ENCODE peak calls at places on chromosome 4, in four cellular contexts. One of them, this sample, is unnamed.

GRCh38 chr4:86496094-86497060 is 97.7 kb upstream of the PTPN13 start:
- DNase-seq in ascending aorta: no peak
- DNase-seq in EH: peak; percentile 56
- DNase-seq in stimulated activated CD4-positive, alpha-beta T cell treated with anti-CD3 and anti-CD28 coated beads, Interleukin-2, amount 100 ng/mL, for 48 hours: peak; percentile 20
- DNase-seq in this sample: peak; percentile 37

GRCh38 chr4:118942465-118942864 is 53.8 kb downstream of the SYNPO2 start:
- DNase-seq in ascending aorta: no peak
- DNase-seq in EH: peak; percentile 84
- DNase-seq in stimulated activated CD4-positive, alpha-beta T cell treated with anti-CD3 and anti-CD28 coated beads, Interleukin-2, amount 100 ng/mL, for 48 hours: no peak
- DNase-seq in this sample: peak; percentile 15

GRCh38 chr4:89482248-89482647 is 174.6 kb upstream of the GPRIN3 start:
- DNase-seq in ascending aorta: no peak
- DNase-seq in EH: peak; percentile 49
- DNase-seq in stimulated activated CD4-positive, alpha-beta T cell treated with anti-CD3 and anti-CD28 coated beads, Interleukin-2, amount 100 ng/mL, for 48 hours: no peak
- DNase-seq in this sample: peak; percentile 13

GRCh38 chr4:78529569-78530209 is 21.9 kb upstream of the ANXA3 start:
- DNase-seq in stimulated activated CD4-positive, alpha-beta T cell treated with anti-CD3 and anti-CD28 coated beads, Interleukin-2, amount 100 ng/mL, for 48 hours: no peak
- DNase-seq in EH: peak; percentile 61
- DNase-seq in ascending aorta: no peak
- DNase-seq in this sample: no peak

GRCh38 chr4:16579866-16580265 is 318.6 kb downstream of the LDB2 start:
- DNase-seq in stimulated activated CD4-positive, alpha-beta T cell treated with anti-CD3 and anti-CD28 coated beads, Interleukin-2, amount 100 ng/mL, for 48 hours: no peak
- DNase-seq in ascending aorta: no peak
- DNase-seq in EH: peak; percentile 77
- DNase-seq in this sample: no peak

GRCh38 chr4:25881187-25881586 is 18.4 kb upstream of the SEL1L3 start:
- DNase-seq in EH: no peak
- DNase-seq in stimulated activated CD4-positive, alpha-beta T cell treated with anti-CD3 and anti-CD28 coated beads, Interleukin-2, amount 100 ng/mL, for 48 hours: no peak
- DNase-seq in ascending aorta: no peak
- DNase-seq in this sample: no peak

GRCh38 chr4:10115271-10115656 is 1.3 kb downstream of the WDR1 start:
- DNase-seq in stimulated activated CD4-positive, alpha-beta T cell treated with anti-CD3 and anti-CD28 coated beads, Interleukin-2, amount 100 ng/mL, for 48 hours: no peak
- DNase-seq in EH: peak; percentile 81
- DNase-seq in ascending aorta: no peak
- DNase-seq in this sample: no peak

GRCh38 chr4:182653596-182653995 is 263.6 kb downstream of the DCTD start:
- DNase-seq in EH: peak; percentile 53
- DNase-seq in ascending aorta: no peak
- DNase-seq in stimulated activated CD4-positive, alpha-beta T cell treated with anti-CD3 and anti-CD28 coated beads, Interleukin-2, amount 100 ng/mL, for 48 hours: no peak
- DNase-seq in this sample: no peak

GRCh38 chr4:26784207-26784606 is 76.4 kb upstream of the STIM2 start:
- DNase-seq in ascending aorta: no peak
- DNase-seq in EH: no peak
- DNase-seq in stimulated activated CD4-positive, alpha-beta T cell treated with anti-CD3 and anti-CD28 coated beads, Interleukin-2, amount 100 ng/mL, for 48 hours: no peak
- DNase-seq in this sample: no peak

GRCh38 chr4:1072830-1073446 is 40.4 kb downstream of the RNF212 start:
- DNase-seq in ascending aorta: no peak
- DNase-seq in EH: peak; percentile 72
- DNase-seq in stimulated activated CD4-positive, alpha-beta T cell treated with anti-CD3 and anti-CD28 coated beads, Interleukin-2, amount 100 ng/mL, for 48 hours: peak; percentile 46
- DNase-seq in this sample: peak; percentile 70

GRCh38 chr4:168291242-168291641 is 27.3 kb downstream of the DDX60 start:
- DNase-seq in ascending aorta: no peak
- DNase-seq in stimulated activated CD4-positive, alpha-beta T cell treated with anti-CD3 and anti-CD28 coated beads, Interleukin-2, amount 100 ng/mL, for 48 hours: no peak
- DNase-seq in EH: no peak
- DNase-seq in this sample: no peak

GRCh38 chr4:2882341-2882740 is 38.7 kb downstream of the ADD1 start:
- DNase-seq in EH: peak; percentile 40
- DNase-seq in ascending aorta: no peak
- DNase-seq in stimulated activated CD4-positive, alpha-beta T cell treated with anti-CD3 and anti-CD28 coated beads, Interleukin-2, amount 100 ng/mL, for 48 hours: no peak
- DNase-seq in this sample: no peak

GRCh38 chr4:139606600-139607301 is 50.7 kb upstream of the SETD7 start:
- DNase-seq in ascending aorta: no peak
- DNase-seq in stimulated activated CD4-positive, alpha-beta T cell treated with anti-CD3 and anti-CD28 coated beads, Interleukin-2, amount 100 ng/mL, for 48 hours: no peak
- DNase-seq in EH: peak; percentile 61
- DNase-seq in this sample: no peak

GRCh38 chr4:102665527-102665926 is 95.2 kb downstream of the MANBA start:
- DNase-seq in ascending aorta: no peak
- DNase-seq in EH: peak; percentile 40
- DNase-seq in stimulated activated CD4-positive, alpha-beta T cell treated with anti-CD3 and anti-CD28 coated beads, Interleukin-2, amount 100 ng/mL, for 48 hours: no peak
- DNase-seq in this sample: no peak

GRCh38 chr4:109589605-109590004 is 29.6 kb downstream of the MCUB start:
- DNase-seq in EH: no peak
- DNase-seq in ascending aorta: no peak
- DNase-seq in stimulated activated CD4-positive, alpha-beta T cell treated with anti-CD3 and anti-CD28 coated beads, Interleukin-2, amount 100 ng/mL, for 48 hours: no peak
- DNase-seq in this sample: no peak

GRCh38 chr4:45732161-45732560 is 391.7 kb downstream of the GABRG1 start:
- DNase-seq in ascending aorta: no peak
- DNase-seq in stimulated activated CD4-positive, alpha-beta T cell treated with anti-CD3 and anti-CD28 coated beads, Interleukin-2, amount 100 ng/mL, for 48 hours: no peak
- DNase-seq in EH: no peak
- DNase-seq in this sample: no peak

GRCh38 chr4:105894570-105895323 is 524 bp upstream of the NPNT start:
- DNase-seq in stimulated activated CD4-positive, alpha-beta T cell treated with anti-CD3 and anti-CD28 coated beads, Interleukin-2, amount 100 ng/mL, for 48 hours: no peak
- DNase-seq in EH: peak; percentile 14
- DNase-seq in ascending aorta: no peak
- DNase-seq in this sample: no peak

GRCh38 chr4:114005569-114006442 is 26.4 kb upstream of the ARSJ start:
- DNase-seq in EH: peak; percentile 75
- DNase-seq in stimulated activated CD4-positive, alpha-beta T cell treated with anti-CD3 and anti-CD28 coated beads, Interleukin-2, amount 100 ng/mL, for 48 hours: no peak
- DNase-seq in ascending aorta: no peak
- DNase-seq in this sample: no peak

GRCh38 chr4:140302151-140302859 is 71.1 kb upstream of the SCOC start:
- DNase-seq in ascending aorta: no peak
- DNase-seq in EH: no peak
- DNase-seq in stimulated activated CD4-positive, alpha-beta T cell treated with anti-CD3 and anti-CD28 coated beads, Interleukin-2, amount 100 ng/mL, for 48 hours: no peak
- DNase-seq in this sample: no peak

GRCh38 chr4:19473569-19473968 is 778.1 kb upstream of the SLIT2 start:
- DNase-seq in EH: peak; percentile 46
- DNase-seq in stimulated activated CD4-positive, alpha-beta T cell treated with anti-CD3 and anti-CD28 coated beads, Interleukin-2, amount 100 ng/mL, for 48 hours: no peak
- DNase-seq in ascending aorta: no peak
- DNase-seq in this sample: no peak

GRCh38 chr4:80071643-80072606 is 1.1 kb downstream of the ANTXR2 start:
- DNase-seq in EH: peak; percentile 38
- DNase-seq in stimulated activated CD4-positive, alpha-beta T cell treated with anti-CD3 and anti-CD28 coated beads, Interleukin-2, amount 100 ng/mL, for 48 hours: no peak
- DNase-seq in ascending aorta: no peak
- DNase-seq in this sample: no peak

GRCh38 chr4:26218677-26219181 is 102.1 kb upstream of the RBPJ start:
- DNase-seq in ascending aorta: no peak
- DNase-seq in stimulated activated CD4-positive, alpha-beta T cell treated with anti-CD3 and anti-CD28 coated beads, Interleukin-2, amount 100 ng/mL, for 48 hours: no peak
- DNase-seq in EH: no peak
- DNase-seq in this sample: no peak

GRCh38 chr4:140472156-140472555 is 25.9 kb downstream of the MGAT4D start:
- DNase-seq in stimulated activated CD4-positive, alpha-beta T cell treated with anti-CD3 and anti-CD28 coated beads, Interleukin-2, amount 100 ng/mL, for 48 hours: no peak
- DNase-seq in ascending aorta: no peak
- DNase-seq in EH: no peak
- DNase-seq in this sample: no peak

GRCh38 chr4:26522478-26522877 is 32.2 kb upstream of the CCKAR start:
- DNase-seq in stimulated activated CD4-positive, alpha-beta T cell treated with anti-CD3 and anti-CD28 coated beads, Interleukin-2, amount 100 ng/mL, for 48 hours: no peak
- DNase-seq in EH: peak; percentile 65
- DNase-seq in ascending aorta: no peak
- DNase-seq in this sample: no peak

GRCh38 chr4:47642985-47643745 is 158.1 kb downstream of the ATP10D start:
- DNase-seq in EH: peak; percentile 73
- DNase-seq in ascending aorta: no peak
- DNase-seq in stimulated activated CD4-positive, alpha-beta T cell treated with anti-CD3 and anti-CD28 coated beads, Interleukin-2, amount 100 ng/mL, for 48 hours: no peak
- DNase-seq in this sample: no peak

GRCh38 chr4:175657571-175657970 is 154.5 kb downstream of the GPM6A start:
- DNase-seq in stimulated activated CD4-positive, alpha-beta T cell treated with anti-CD3 and anti-CD28 coated beads, Interleukin-2, amount 100 ng/mL, for 48 hours: no peak
- DNase-seq in EH: no peak
- DNase-seq in ascending aorta: no peak
- DNase-seq in this sample: no peak